ENCODE peak calls at places on chromosomes 13 and 19, in four cellular contexts. J, U, H and I are unnamed samples.

GRCh38 chr19:14375055-14375581 is 6.1 kb upstream of the ADGRE5 start:
- DNase-seq in J (no peak), U (no peak), H (no peak), I (no peak)

GRCh38 chr13:28741080-28741479 is 22.3 kb upstream of the SLC46A3 start:
- DNase-seq in J (no peak), U (no peak), H (no peak), I (no peak)

GRCh38 chr13:114130708-114131580 is 1.5 kb downstream of the RASA3 start:
- DNase-seq in J (peak), U (peak), H (peak), I (no peak)

GRCh38 chr19:4547303-4548237 is 7.7 kb upstream of the LRG1 start:
- DNase-seq in J (no peak), U (peak), H (no peak), I (no peak)

GRCh38 chr19:45391346-45391745 is 13.5 kb downstream of the PPP1R13L start:
- DNase-seq in J (no peak), U (no peak), H (peak), I (no peak)

GRCh38 chr19:12938536-12939291 is at the start of gene CALR:
- DNase-seq in J (peak), U (peak), H (no peak), I (no peak)

GRCh38 chr13:83162493-83162892 is 719.8 kb downstream of the SLITRK1 start:
- DNase-seq in J (peak), U (no peak), H (peak), I (no peak)

GRCh38 chr13:110381029-110381360 is 73.9 kb downstream of the COL4A2 start:
- DNase-seq in J (no peak), U (no peak), H (no peak), I (no peak)

GRCh38 chr13:52128714-52129700 is at the start of gene NEK5:
- DNase-seq in J (peak), U (peak), H (peak), I (no peak)

GRCh38 chr19:39342647-39343305 is 555 bp downstream of the SAMD4B start:
- DNase-seq in J (no peak), U (peak), H (no peak), I (no peak)

GRCh38 chr13:41356788-41357187 is 45.7 kb downstream of the NAA16 start:
- DNase-seq in J (no peak), U (no peak), H (no peak), I (no peak)

GRCh38 chr13:64928704-64929499 is 2301.2 kb downstream of the PCDH9 start:
- DNase-seq in J (no peak), U (peak), H (peak), I (no peak)

GRCh38 chr13:28819046-28819747 is 942 bp upstream of the MTUS2 start:
- DNase-seq in J (peak), U (peak), H (peak), I (no peak)

GRCh38 chr19:2190848-2191455 is 27.2 kb downstream of the DOT1L start:
- DNase-seq in J (no peak), U (no peak), H (no peak), I (no peak)

GRCh38 chr13:79710376-79710775 is 229.4 kb downstream of the NDFIP2 start:
- DNase-seq in J (no peak), U (no peak), H (peak), I (no peak)

GRCh38 chr19:28244966-28245365 is 968.0 kb downstream of the UQCRFS1 start:
- DNase-seq in J (no peak), U (no peak), H (no peak), I (no peak)

GRCh38 chr19:28245937-28246336 is 967.0 kb downstream of the UQCRFS1 start:
- DNase-seq in J (no peak), U (no peak), H (no peak), I (no peak)

GRCh38 chr19:28239270-28239669 is 973.7 kb downstream of the UQCRFS1 start:
- DNase-seq in J (no peak), U (no peak), H (peak), I (no peak)

GRCh38 chr19:28242317-28242927 is 970.5 kb downstream of the UQCRFS1 start:
- DNase-seq in J (peak), U (peak), H (peak), I (no peak)
- TF ChIP-seq EZH2 in J (no peak), U (no peak), H (no peak), I (no peak)

GRCh38 chr19:3253270-3253669 is 28.8 kb downstream of the CELF5 start:
- DNase-seq in J (no peak), U (no peak), H (no peak), I (no peak)
- TF ChIP-seq CTCF in J (no peak), U (no peak), H (peak), I (no peak)

GRCh38 chr13:98571955-98572662 is 4.8 kb downstream of the STK24 start:
- DNase-seq in J (peak), U (peak), H (peak), I (no peak)
- H3K4me3 ChIP-seq in J (peak), U (no peak), H (no peak), I (peak)

GRCh38 chr19:33227870-33228599 is 2.4 kb upstream of the SLC7A10 start:
- DNase-seq in J (no peak), U (no peak), H (no peak), I (no peak)

GRCh38 chr19:33226550-33227241 is 1.0 kb upstream of the SLC7A10 start:
- DNase-seq in J (no peak), U (peak), H (peak), I (no peak)

GRCh38 chr19:33227242-33227650 is 1.6 kb upstream of the SLC7A10 start:
- DNase-seq in J (no peak), U (no peak), H (no peak), I (no peak)

GRCh38 chr19:33225458-33225925 is at the start of gene SLC7A10:
- DNase-seq in J (no peak), U (peak), H (no peak), I (no peak)

GRCh38 chr19:33224694-33225457 is 774 bp downstream of the SLC7A10 start:
- DNase-seq in J (no peak), U (no peak), H (no peak), I (no peak)
- TF ChIP-seq EZH2 in J (no peak), U (no peak), H (no peak), I (peak)

GRCh38 chr19:41694196-41694595 is 6.1 kb upstream of the CEACAM7 start:
- DNase-seq in J (no peak), U (no peak), H (no peak), I (no peak)

GRCh38 chr19:41688687-41689086 is 617 bp upstream of the CEACAM7 start:
- DNase-seq in J (no peak), U (no peak), H (no peak), I (no peak)

GRCh38 chr19:41690801-41691065 is 2.7 kb upstream of the CEACAM7 start:
- DNase-seq in J (no peak), U (no peak), H (peak), I (no peak)

GRCh38 chr19:41689993-41690800 is 2.1 kb upstream of the CEACAM7 start:
- DNase-seq in J (no peak), U (no peak), H (no peak), I (no peak)

GRCh38 chr19:41691268-41691970 is 3.3 kb upstream of the CEACAM7 start:
- DNase-seq in J (peak), U (no peak), H (peak), I (no peak)
- TF ChIP-seq CTCF in J (peak), U (no peak), H (peak), I (peak)

GRCh38 chr13:59211636-59212035 is 952.1 kb downstream of the DIAPH3 start:
- DNase-seq in J (no peak), U (no peak), H (no peak), I (no peak)

GRCh38 chr13:59205501-59205900 is 958.2 kb downstream of the DIAPH3 start:
- DNase-seq in J (no peak), U (no peak), H (no peak), I (no peak)

GRCh38 chr13:59203855-59204254 is 959.9 kb downstream of the DIAPH3 start:
- DNase-seq in J (no peak), U (no peak), H (no peak), I (no peak)

DNA sequence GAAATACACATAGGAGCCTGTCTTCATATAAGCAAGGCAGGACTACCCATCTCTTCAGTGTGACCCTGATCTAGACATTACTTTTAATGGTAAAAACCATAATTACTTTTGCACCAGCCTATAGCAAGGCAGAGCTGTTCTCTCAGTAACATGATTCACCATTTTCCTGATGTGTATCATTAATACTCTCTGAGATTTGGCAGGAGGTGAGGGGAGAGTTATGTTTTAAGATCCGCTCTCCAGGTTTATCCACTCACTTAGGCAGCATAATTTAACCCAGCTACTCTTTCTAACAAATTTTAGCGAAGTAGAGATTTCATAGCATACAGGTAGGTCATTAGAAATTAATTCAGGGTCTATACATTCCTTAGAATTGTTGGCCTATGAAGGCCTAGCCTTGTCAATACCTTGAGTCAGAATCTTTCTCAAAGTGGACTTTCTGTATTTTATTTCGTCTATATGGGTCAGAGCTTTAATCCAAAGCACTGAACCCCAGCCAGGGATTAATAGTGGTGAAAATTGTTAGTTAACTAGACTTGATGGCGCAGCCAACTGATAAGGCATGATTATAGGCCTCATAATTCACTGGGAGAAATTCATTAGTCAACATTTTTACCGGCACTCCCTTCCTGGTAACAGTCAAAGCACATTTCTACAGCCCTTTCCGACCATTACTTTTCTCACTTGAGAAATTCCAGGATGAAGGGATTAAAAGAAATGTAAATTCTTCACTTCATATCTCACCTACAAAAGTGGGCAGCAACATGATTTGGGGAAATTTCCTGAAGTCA is 955.1 kb downstream of the DIAPH3 start:
- DNase-seq in J (no peak), U (no peak), H (no peak), I (no peak)
- H3K4me3 ChIP-seq in J (no peak), U (no peak), H (no peak), I (no peak)

GRCh38 chr13:112968910-112969691 is at the start of gene MCF2L:
- DNase-seq in J (no peak), U (peak), H (peak), I (no peak)

GRCh38 chr13:112971288-112971643 is 2.3 kb downstream of the MCF2L start:
- DNase-seq in J (no peak), U (no peak), H (no peak), I (no peak)

GRCh38 chr13:112970552-112971287 is 1.7 kb downstream of the MCF2L start:
- DNase-seq in J (no peak), U (no peak), H (no peak), I (no peak)

GRCh38 chr13:112968380-112968909 is 569 bp upstream of the MCF2L start:
- DNase-seq in J (no peak), U (peak), H (no peak), I (no peak)

DNA sequence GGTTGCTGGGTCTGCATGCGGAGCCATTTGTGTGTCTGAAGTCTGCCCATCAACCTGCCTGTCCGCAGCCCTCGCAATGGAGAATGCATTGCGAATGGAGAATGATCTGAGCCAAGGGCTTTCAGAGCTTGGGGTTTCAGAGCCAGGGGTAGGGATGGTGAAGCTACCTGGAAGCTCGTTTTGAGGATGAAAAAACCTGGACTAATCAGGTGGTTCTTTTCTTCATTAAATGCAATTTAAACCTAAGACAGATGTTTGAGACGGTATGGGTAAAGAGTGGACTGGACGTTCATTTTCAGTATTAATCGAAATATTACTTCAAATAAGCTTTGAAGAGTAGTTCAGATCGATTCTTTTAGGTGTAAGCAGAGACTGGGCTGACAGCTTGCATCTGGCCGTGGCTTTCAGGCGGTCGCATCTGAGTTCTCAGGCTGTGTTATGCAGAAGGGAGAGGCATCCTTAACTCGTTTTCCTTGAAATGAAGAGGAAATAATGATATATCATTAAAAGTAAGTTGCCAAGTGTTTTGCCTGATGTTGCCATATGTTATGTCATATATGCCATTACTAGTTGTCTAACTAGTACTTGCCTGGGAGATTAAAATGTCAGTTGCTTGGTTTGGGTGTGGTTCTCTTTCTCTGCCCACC is 801 bp downstream of the MCF2L start:
- DNase-seq in J (no peak), U (no peak), H (no peak), I (no peak)
- TF ChIP-seq EZH2 in J (no peak), U (no peak), H (no peak), I (peak)

DNA sequence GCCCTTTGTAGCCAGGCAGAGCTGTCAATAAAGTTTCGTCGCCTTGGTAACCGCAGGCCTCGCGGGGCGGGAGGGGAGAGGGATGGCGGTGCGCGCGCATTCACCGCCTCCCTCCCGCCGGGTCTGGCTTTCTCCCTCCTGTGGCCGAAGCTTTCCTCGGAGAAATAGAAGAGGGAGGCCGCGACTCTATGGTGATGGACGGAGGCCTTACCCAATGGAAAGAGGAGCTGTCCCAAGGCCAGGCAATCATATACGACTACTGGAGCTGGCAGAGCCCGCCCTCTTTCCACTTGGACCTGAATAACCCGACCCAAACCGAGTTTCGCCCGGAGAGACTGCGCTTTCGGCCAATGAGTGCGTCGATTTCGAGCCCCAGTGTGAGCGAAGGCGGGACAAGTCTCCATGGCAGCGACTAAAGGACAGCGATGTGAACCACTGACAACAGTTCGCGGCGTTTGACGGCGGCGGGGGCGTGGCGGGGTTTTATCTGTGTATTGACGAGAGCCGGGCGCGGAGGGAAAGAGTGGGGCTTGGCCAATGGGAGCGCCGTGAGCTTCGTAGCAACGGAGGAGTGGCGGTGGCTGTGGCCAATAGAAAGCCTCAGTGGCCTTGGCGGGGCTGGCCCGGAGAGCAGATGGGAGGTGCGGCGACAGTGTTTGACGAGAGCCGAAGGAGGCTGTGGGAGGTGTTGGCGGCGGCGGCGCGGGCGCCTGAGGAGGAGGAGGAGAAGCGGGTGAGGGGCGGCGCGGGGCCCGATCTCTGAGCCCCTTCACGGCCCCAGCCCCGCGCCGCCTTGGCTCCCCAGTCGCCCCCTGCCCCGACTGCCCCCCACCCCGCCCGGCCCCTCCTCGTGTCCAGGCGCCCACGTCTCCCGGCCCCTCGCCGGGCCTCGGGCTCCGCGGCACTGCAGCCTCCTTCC is at the start of gene KMT5C:
- DNase-seq in J (peak), U (peak), H (peak), I (peak)
- TF ChIP-seq CTCF in J (peak), U (no peak), H (no peak), I (peak)

GRCh38 chr19:51693246-51693645 is at the start of gene SPACA6:
- DNase-seq in J (no peak), U (no peak), H (no peak), I (no peak)
- H3K4me3 ChIP-seq in J (no peak), U (peak), H (peak), I (no peak)

GRCh38 chr19:858868-859843 is at the start of gene CFD:
- DNase-seq in J (no peak), U (no peak), H (no peak), I (no peak)

GRCh38 chr19:861756-862528 is 2.5 kb downstream of the CFD start:
- DNase-seq in J (peak), U (peak), H (peak), I (no peak)

GRCh38 chr19:862529-863304 is 3.3 kb downstream of the CFD start:
- DNase-seq in J (peak), U (peak), H (peak), I (no peak)

GRCh38 chr19:861099-861755 is 1.8 kb downstream of the CFD start:
- DNase-seq in J (no peak), U (no peak), H (no peak), I (no peak)

GRCh38 chr19:860481-861098 is 1.1 kb downstream of the CFD start:
- DNase-seq in J (peak), U (peak), H (peak), I (no peak)
- TF ChIP-seq EZH2 in J (no peak), U (no peak), H (no peak), I (no peak)